ENCODE peak calls at places on chromosomes 6 and 20, in five cellular contexts. B is C1 segment of cervical spinal cord, H is progenitor cell of endocrine pancreas, Z is NCI-H524, T is M059J. G is an unnamed sample.

GRCh38 chr6:87487555-87487954 is 14.8 kb downstream of the SLC35A1 start:
- DNase-seq in Z (no peak), T (no peak), H (no peak), B (no peak), G (no peak)

GRCh38 chr6:169383265-169383664 is 129.6 kb upstream of the THBS2 start:
- DNase-seq in H (no peak), T (no peak), B (no peak), Z (no peak), G (no peak)

GRCh38 chr6:46454691-46455090 is 36.6 kb downstream of the RCAN2 start:
- DNase-seq in Z (no peak), H (no peak), T (no peak), B (no peak), G (no peak)

GRCh38 chr20:20425785-20426471 is 58.0 kb downstream of the INSM1 start:
- DNase-seq in T (no peak), H (no peak), Z (no peak), B (no peak), G (no peak)

GRCh38 chr20:61296629-61297019 is 44.6 kb downstream of the CDH4 start:
- DNase-seq in Z (no peak), H (no peak), B (no peak), T (no peak), G (no peak)

GRCh38 chr20:1499528-1500420 is 8.6 kb upstream of the SIRPB2 start:
- DNase-seq in H (no peak), T (peak), Z (no peak), B (no peak), G (no peak)

GRCh38 chr6:74749211-74750142 is 456.4 kb downstream of the COL12A1 start:
- DNase-seq in Z (no peak), H (no peak), T (peak), B (no peak), G (no peak)

GRCh38 chr6:18367371-18367770 is 19.8 kb upstream of the RNF144B start:
- DNase-seq in H (no peak), T (no peak), Z (no peak), B (no peak), G (no peak)

GRCh38 chr6:74631558-74631957 is 574.3 kb downstream of the COL12A1 start:
- DNase-seq in B (no peak), T (peak), Z (no peak), H (no peak), G (no peak)

GRCh38 chr6:37673436-37673835 is 24.2 kb downstream of the MDGA1 start:
- DNase-seq in B (no peak), Z (peak), H (no peak), T (no peak), G (no peak)

GRCh38 chr6:117498159-117498558 is 15.7 kb downstream of the DCBLD1 start:
- DNase-seq in B (no peak), Z (no peak), T (peak), H (no peak), G (no peak)

GRCh38 chr6:29702519-29703103 is 20.6 kb upstream of the HLA-F start:
- DNase-seq in Z (no peak), H (peak), T (peak), B (no peak), G (peak)

GRCh38 chr6:131600696-131601095 is 27.3 kb downstream of the MED23 start:
- DNase-seq in H (no peak), B (no peak), T (no peak), Z (no peak), G (no peak)

GRCh38 chr20:48448601-48449384 is 379.0 kb downstream of the PREX1 start:
- DNase-seq in H (no peak), T (no peak), B (no peak), Z (peak), G (no peak)

GRCh38 chr20:48733296-48733790 is 94.5 kb downstream of the PREX1 start:
- DNase-seq in Z (no peak), B (no peak), T (peak), H (no peak), G (no peak)

GRCh38 chr20:38842558-38842981 is 37.1 kb downstream of the PPP1R16B start:
- DNase-seq in T (no peak), B (no peak), H (no peak), Z (no peak), G (no peak)

GRCh38 chr6:53358440-53359087 is 9.8 kb upstream of the ELOVL5 start:
- DNase-seq in B (no peak), T (no peak), Z (no peak), H (no peak), G (no peak)

GRCh38 chr6:27148404-27148795 is 99.1 kb upstream of the PRSS16 start:
- DNase-seq in B (no peak), Z (no peak), H (no peak), T (peak), G (no peak)

GRCh38 chr6:80454661-80455365 is 348.3 kb downstream of the BCKDHB start:
- DNase-seq in H (no peak), Z (no peak), T (no peak), B (no peak), G (no peak)

GRCh38 chr20:7744411-7744810 is 195.8 kb downstream of the HAO1 start:
- DNase-seq in T (peak), Z (no peak), H (no peak), B (no peak), G (no peak)

GRCh38 chr6:15453186-15453585 is 207.3 kb downstream of the JARID2 start:
- DNase-seq in Z (no peak), H (no peak), B (no peak), T (no peak), G (no peak)

GRCh38 chr6:1405221-1405620 is 15.8 kb downstream of the FOXF2 start:
- DNase-seq in Z (no peak), B (no peak), T (no peak), H (no peak), G (no peak)

GRCh38 chr6:3457710-3458605 is 1.1 kb upstream of the SLC22A23 start:
- DNase-seq in H (no peak), Z (peak), T (peak), B (peak), G (peak)

GRCh38 chr6:161536141-161536735 is 262.4 kb upstream of the AGPAT4 start:
- DNase-seq in T (peak), Z (no peak), H (no peak), B (no peak), G (peak)

GRCh38 chr20:43975096-43975768 is 60.6 kb downstream of the TOX2 start:
- DNase-seq in T (peak), Z (no peak), B (no peak), H (no peak), G (no peak)

GRCh38 chr20:56781108-56781739 is 152.1 kb downstream of the TFAP2C start:
- DNase-seq in B (no peak), H (no peak), Z (no peak), T (peak), G (no peak)

G was measured in NCI-H146.